ENCODE peak calls at places on chromosome 17, in eight cellular contexts. One of them, this sample, is unnamed.

GRCh38 chr17:71458322-71458721 is 662.5 kb upstream of the SOX9 start:
- DNase-seq in posterior cingulate gyrus: no peak
- DNase-seq in HT-29: no peak
- DNase-seq in left cardiac atrium: no peak
- DNase-seq in H7: no peak
- DNase-seq in HFF-Myc: no peak
- DNase-seq in NCI-H748 treated with DMSO at 0.1 percent for 48 hours: no peak
- DNase-seq in OCI-M1: no peak
- DNase-seq in this sample: no peak

GRCh38 chr17:47663997-47664941 is 14.6 kb downstream of the KPNB1 start:
- DNase-seq in posterior cingulate gyrus: no peak
- DNase-seq in HT-29: peak
- DNase-seq in left cardiac atrium: no peak
- DNase-seq in H7: peak
- DNase-seq in HFF-Myc: peak
- DNase-seq in NCI-H748 treated with DMSO at 0.1 percent for 48 hours: peak
- DNase-seq in OCI-M1: peak
- DNase-seq in this sample: peak

GRCh38 chr17:79935845-79936470 is 96.7 kb upstream of the CBX4 start:
- DNase-seq in posterior cingulate gyrus: no peak
- DNase-seq in HT-29: no peak
- DNase-seq in left cardiac atrium: no peak
- DNase-seq in H7: no peak
- DNase-seq in HFF-Myc: no peak
- DNase-seq in NCI-H748 treated with DMSO at 0.1 percent for 48 hours: no peak
- DNase-seq in OCI-M1: no peak
- DNase-seq in this sample: no peak

GRCh38 chr17:28704219-28704858 is 7.3 kb downstream of the PROCA1 start:
- DNase-seq in posterior cingulate gyrus: no peak
- DNase-seq in HT-29: no peak
- DNase-seq in left cardiac atrium: no peak
- DNase-seq in H7: peak
- DNase-seq in HFF-Myc: no peak
- DNase-seq in NCI-H748 treated with DMSO at 0.1 percent for 48 hours: no peak
- DNase-seq in OCI-M1: no peak
- DNase-seq in this sample: no peak

GRCh38 chr17:50660887-50661345 is 26.2 kb downstream of the ABCC3 start:
- DNase-seq in posterior cingulate gyrus: no peak
- DNase-seq in HT-29: no peak
- DNase-seq in left cardiac atrium: no peak
- DNase-seq in H7: no peak
- DNase-seq in HFF-Myc: no peak
- DNase-seq in NCI-H748 treated with DMSO at 0.1 percent for 48 hours: no peak
- DNase-seq in OCI-M1: no peak
- DNase-seq in this sample: peak

GRCh38 chr17:27888945-27889344 is 4.2 kb downstream of the LYRM9 start:
- DNase-seq in posterior cingulate gyrus: no peak
- DNase-seq in HT-29: no peak
- DNase-seq in left cardiac atrium: no peak
- DNase-seq in H7: peak
- DNase-seq in HFF-Myc: no peak
- DNase-seq in NCI-H748 treated with DMSO at 0.1 percent for 48 hours: no peak
- DNase-seq in OCI-M1: no peak
- DNase-seq in this sample: no peak

GRCh38 chr17:44356241-44356640 is 7.4 kb downstream of the FAM171A2 start:
- DNase-seq in posterior cingulate gyrus: no peak
- DNase-seq in HT-29: peak
- DNase-seq in left cardiac atrium: no peak
- DNase-seq in H7: peak
- DNase-seq in HFF-Myc: no peak
- DNase-seq in NCI-H748 treated with DMSO at 0.1 percent for 48 hours: no peak
- DNase-seq in OCI-M1: no peak
- DNase-seq in this sample: no peak

GRCh38 chr17:79207957-79208356 is 133.3 kb downstream of the ENGASE start:
- DNase-seq in posterior cingulate gyrus: no peak
- DNase-seq in HT-29: no peak
- DNase-seq in left cardiac atrium: no peak
- DNase-seq in H7: peak
- DNase-seq in HFF-Myc: no peak
- DNase-seq in NCI-H748 treated with DMSO at 0.1 percent for 48 hours: no peak
- DNase-seq in OCI-M1: no peak
- DNase-seq in this sample: no peak

GRCh38 chr17:9414471-9414870 is 161.1 kb downstream of the STX8 start:
- DNase-seq in posterior cingulate gyrus: no peak
- DNase-seq in HT-29: no peak
- DNase-seq in left cardiac atrium: no peak
- DNase-seq in H7: no peak
- DNase-seq in HFF-Myc: no peak
- DNase-seq in NCI-H748 treated with DMSO at 0.1 percent for 48 hours: no peak
- DNase-seq in OCI-M1: no peak
- DNase-seq in this sample: no peak

GRCh38 chr17:44847581-44847980 is at the start of gene HIGD1B:
- DNase-seq in posterior cingulate gyrus: no peak
- DNase-seq in HT-29: no peak
- DNase-seq in left cardiac atrium: no peak
- DNase-seq in H7: no peak
- DNase-seq in HFF-Myc: no peak
- DNase-seq in NCI-H748 treated with DMSO at 0.1 percent for 48 hours: no peak
- DNase-seq in OCI-M1: no peak
- DNase-seq in this sample: no peak

GRCh38 chr17:50283246-50283645 is 9.0 kb downstream of the TMEM92 start:
- DNase-seq in posterior cingulate gyrus: no peak
- DNase-seq in HT-29: no peak
- DNase-seq in left cardiac atrium: no peak
- DNase-seq in H7: no peak
- DNase-seq in HFF-Myc: no peak
- DNase-seq in NCI-H748 treated with DMSO at 0.1 percent for 48 hours: no peak
- DNase-seq in OCI-M1: no peak
- DNase-seq in this sample: no peak

GRCh38 chr17:65888649-65889048 is 303.3 kb downstream of the CEP112 start:
- DNase-seq in posterior cingulate gyrus: no peak
- DNase-seq in HT-29: no peak
- DNase-seq in left cardiac atrium: no peak
- DNase-seq in H7: no peak
- DNase-seq in HFF-Myc: no peak
- DNase-seq in NCI-H748 treated with DMSO at 0.1 percent for 48 hours: no peak
- DNase-seq in OCI-M1: no peak
- DNase-seq in this sample: peak